ENCODE peak calls at places on chromosomes 11 and 22, in six cellular contexts. One of them, this sample, is unnamed.

GRCh38 chr22:31646186-31647019 is 15.6 kb downstream of the PISD start:
- DNase-seq in CD8-positive, alpha-beta T cell: no peak
- DNase-seq in stomach: no peak
- DNase-seq in thyroid gland: no peak
- DNase-seq in cardiac muscle cell: no peak
- DNase-seq in pancreas: no peak
- DNase-seq in this sample: no peak

GRCh38 chr11:113322158-113322557 is 7.8 kb downstream of the TTC12 start:
- DNase-seq in CD8-positive, alpha-beta T cell: no peak
- DNase-seq in stomach: no peak
- DNase-seq in thyroid gland: no peak
- DNase-seq in cardiac muscle cell: no peak
- DNase-seq in pancreas: no peak
- DNase-seq in this sample: no peak

GRCh38 chr11:25520459-25520858 is 811.5 kb upstream of the ANO3 start:
- DNase-seq in CD8-positive, alpha-beta T cell: no peak
- DNase-seq in stomach: no peak
- DNase-seq in thyroid gland: no peak
- DNase-seq in cardiac muscle cell: no peak
- DNase-seq in pancreas: no peak
- DNase-seq in this sample: peak

GRCh38 chr11:6312106-6312505 is 8.2 kb downstream of the CAVIN3 start:
- DNase-seq in CD8-positive, alpha-beta T cell: no peak
- DNase-seq in stomach: no peak
- DNase-seq in thyroid gland: no peak
- DNase-seq in cardiac muscle cell: no peak
- DNase-seq in pancreas: no peak
- DNase-seq in this sample: no peak

GRCh38 chr11:61266602-61267001 is 25.6 kb downstream of the PGA5 start:
- DNase-seq in CD8-positive, alpha-beta T cell: no peak
- DNase-seq in stomach: no peak
- DNase-seq in thyroid gland: no peak
- DNase-seq in cardiac muscle cell: no peak
- DNase-seq in pancreas: no peak
- DNase-seq in this sample: no peak

GRCh38 chr22:44479662-44480061 is 18.4 kb downstream of the RTL6 start:
- DNase-seq in CD8-positive, alpha-beta T cell: no peak
- DNase-seq in stomach: no peak
- DNase-seq in thyroid gland: no peak
- DNase-seq in cardiac muscle cell: peak
- DNase-seq in pancreas: no peak
- DNase-seq in this sample: no peak

GRCh38 chr11:58594826-58595225 is 16.0 kb downstream of the ZFP91 start:
- DNase-seq in CD8-positive, alpha-beta T cell: no peak
- DNase-seq in stomach: no peak
- DNase-seq in thyroid gland: no peak
- DNase-seq in cardiac muscle cell: no peak
- DNase-seq in pancreas: no peak
- DNase-seq in this sample: no peak

GRCh38 chr11:62449451-62449851 is 30.6 kb downstream of the SCGB1A1 start:
- DNase-seq in CD8-positive, alpha-beta T cell: no peak
- DNase-seq in stomach: peak
- DNase-seq in thyroid gland: peak
- DNase-seq in cardiac muscle cell: no peak
- DNase-seq in pancreas: peak
- DNase-seq in this sample: no peak

GRCh38 chr11:68667511-68668253 is 16.7 kb upstream of the GAL start:
- DNase-seq in CD8-positive, alpha-beta T cell: no peak
- DNase-seq in stomach: no peak
- DNase-seq in thyroid gland: no peak
- DNase-seq in cardiac muscle cell: no peak
- DNase-seq in pancreas: no peak
- DNase-seq in this sample: no peak

GRCh38 chr22:20968281-20968977 is 1.4 kb downstream of the AIFM3 start:
- DNase-seq in CD8-positive, alpha-beta T cell: no peak
- DNase-seq in stomach: no peak
- DNase-seq in thyroid gland: no peak
- DNase-seq in cardiac muscle cell: no peak
- DNase-seq in pancreas: no peak
- DNase-seq in this sample: no peak

GRCh38 chr11:19868281-19868821 is 155.7 kb downstream of the NAV2 start:
- DNase-seq in CD8-positive, alpha-beta T cell: no peak
- DNase-seq in stomach: no peak
- DNase-seq in thyroid gland: peak
- DNase-seq in cardiac muscle cell: no peak
- DNase-seq in pancreas: no peak
- DNase-seq in this sample: no peak

GRCh38 chr11:71459076-71459766 is 6.2 kb downstream of the NADSYN1 start:
- DNase-seq in CD8-positive, alpha-beta T cell: no peak
- DNase-seq in stomach: no peak
- DNase-seq in thyroid gland: no peak
- DNase-seq in cardiac muscle cell: no peak
- DNase-seq in pancreas: no peak
- DNase-seq in this sample: no peak

GRCh38 chr22:29105468-29105867 is 32.6 kb downstream of the KREMEN1 start:
- DNase-seq in CD8-positive, alpha-beta T cell: no peak
- DNase-seq in stomach: no peak
- DNase-seq in thyroid gland: no peak
- DNase-seq in cardiac muscle cell: no peak
- DNase-seq in pancreas: no peak
- DNase-seq in this sample: no peak

GRCh38 chr11:22193348-22194051 is 615 bp downstream of the ANO5 start:
- DNase-seq in CD8-positive, alpha-beta T cell: no peak
- DNase-seq in stomach: peak
- DNase-seq in thyroid gland: peak
- DNase-seq in cardiac muscle cell: peak
- DNase-seq in pancreas: peak
- DNase-seq in this sample: no peak

GRCh38 chr11:788953-789940 is 643 bp downstream of the CEND1 start:
- DNase-seq in CD8-positive, alpha-beta T cell: no peak
- DNase-seq in stomach: no peak
- DNase-seq in thyroid gland: no peak
- DNase-seq in cardiac muscle cell: no peak
- DNase-seq in pancreas: peak
- DNase-seq in this sample: no peak

GRCh38 chr22:49800408-49801238 is 27.1 kb downstream of the BRD1 start:
- DNase-seq in CD8-positive, alpha-beta T cell: no peak
- DNase-seq in stomach: no peak
- DNase-seq in thyroid gland: no peak
- DNase-seq in cardiac muscle cell: no peak
- DNase-seq in pancreas: peak
- DNase-seq in this sample: no peak

GRCh38 chr11:74417860-74418508 is 19.8 kb upstream of the PGM2L1 start:
- DNase-seq in CD8-positive, alpha-beta T cell: no peak
- DNase-seq in stomach: no peak
- DNase-seq in thyroid gland: peak
- DNase-seq in cardiac muscle cell: peak
- DNase-seq in pancreas: no peak
- DNase-seq in this sample: no peak

GRCh38 chr22:33537059-33537458 is 383.2 kb downstream of the LARGE1 start:
- DNase-seq in CD8-positive, alpha-beta T cell: no peak
- DNase-seq in stomach: no peak
- DNase-seq in thyroid gland: no peak
- DNase-seq in cardiac muscle cell: no peak
- DNase-seq in pancreas: no peak
- DNase-seq in this sample: no peak

GRCh38 chr11:117953029-117953671 is 23.9 kb upstream of the TMPRSS13 start:
- DNase-seq in CD8-positive, alpha-beta T cell: no peak
- DNase-seq in stomach: no peak
- DNase-seq in thyroid gland: no peak
- DNase-seq in cardiac muscle cell: no peak
- DNase-seq in pancreas: no peak
- DNase-seq in this sample: no peak

GRCh38 chr11:45788887-45789286 is 16.1 kb upstream of the SLC35C1 start:
- DNase-seq in CD8-positive, alpha-beta T cell: no peak
- DNase-seq in stomach: no peak
- DNase-seq in thyroid gland: no peak
- DNase-seq in cardiac muscle cell: no peak
- DNase-seq in pancreas: no peak
- DNase-seq in this sample: no peak

GRCh38 chr11:48111941-48112340 is 104.7 kb upstream of the OR4B1 start:
- DNase-seq in CD8-positive, alpha-beta T cell: peak
- DNase-seq in stomach: no peak
- DNase-seq in thyroid gland: no peak
- DNase-seq in cardiac muscle cell: peak
- DNase-seq in pancreas: no peak
- DNase-seq in this sample: no peak

GRCh38 chr11:45736424-45736823 is 68.5 kb upstream of the SLC35C1 start:
- DNase-seq in CD8-positive, alpha-beta T cell: no peak
- DNase-seq in stomach: no peak
- DNase-seq in thyroid gland: no peak
- DNase-seq in cardiac muscle cell: no peak
- DNase-seq in pancreas: peak
- DNase-seq in this sample: peak

GRCh38 chr11:126431401-126432064 is 76.0 kb downstream of the ST3GAL4 start:
- DNase-seq in CD8-positive, alpha-beta T cell: no peak
- DNase-seq in stomach: peak
- DNase-seq in thyroid gland: peak
- DNase-seq in cardiac muscle cell: no peak
- DNase-seq in pancreas: no peak
- DNase-seq in this sample: no peak

GRCh38 chr22:38346506-38346905 is 29.3 kb upstream of the CSNK1E start:
- DNase-seq in CD8-positive, alpha-beta T cell: peak
- DNase-seq in stomach: peak
- DNase-seq in thyroid gland: no peak
- DNase-seq in cardiac muscle cell: no peak
- DNase-seq in pancreas: no peak
- DNase-seq in this sample: no peak

GRCh38 chr11:127890026-127890611 is 697.2 kb downstream of the ETS1 start:
- DNase-seq in CD8-positive, alpha-beta T cell: no peak
- DNase-seq in stomach: no peak
- DNase-seq in thyroid gland: no peak
- DNase-seq in cardiac muscle cell: no peak
- DNase-seq in pancreas: no peak
- DNase-seq in this sample: no peak

GRCh38 chr11:32698579-32698978 is 95.9 kb downstream of the CCDC73 start:
- DNase-seq in CD8-positive, alpha-beta T cell: no peak
- DNase-seq in stomach: no peak
- DNase-seq in thyroid gland: no peak
- DNase-seq in cardiac muscle cell: no peak
- DNase-seq in pancreas: no peak
- DNase-seq in this sample: no peak

GRCh38 chr22:31091106-31091975 is 10.2 kb downstream of the SMTN start:
- DNase-seq in CD8-positive, alpha-beta T cell: no peak
- DNase-seq in stomach: no peak
- DNase-seq in thyroid gland: no peak
- DNase-seq in cardiac muscle cell: no peak
- DNase-seq in pancreas: peak
- DNase-seq in this sample: no peak

GRCh38 chr22:44364750-44365118 is 52.0 kb upstream of the SHISAL1 start:
- DNase-seq in CD8-positive, alpha-beta T cell: no peak
- DNase-seq in stomach: no peak
- DNase-seq in thyroid gland: no peak
- DNase-seq in cardiac muscle cell: no peak
- DNase-seq in pancreas: no peak
- DNase-seq in this sample: no peak

GRCh38 chr22:26800858-26801257 is 143.5 kb downstream of the MIAT start:
- DNase-seq in CD8-positive, alpha-beta T cell: no peak
- DNase-seq in stomach: no peak
- DNase-seq in thyroid gland: no peak
- DNase-seq in cardiac muscle cell: peak
- DNase-seq in pancreas: no peak
- DNase-seq in this sample: no peak

GRCh38 chr22:26801449-26801848 is 144.1 kb downstream of the MIAT start:
- DNase-seq in CD8-positive, alpha-beta T cell: no peak
- DNase-seq in stomach: no peak
- DNase-seq in thyroid gland: no peak
- DNase-seq in cardiac muscle cell: no peak
- DNase-seq in pancreas: no peak
- DNase-seq in this sample: no peak

GRCh38 chr22:26796785-26797184 is 139.4 kb downstream of the MIAT start:
- DNase-seq in CD8-positive, alpha-beta T cell: no peak
- DNase-seq in stomach: no peak
- DNase-seq in thyroid gland: no peak
- DNase-seq in cardiac muscle cell: no peak
- DNase-seq in pancreas: no peak
- DNase-seq in this sample: no peak

GRCh38 chr22:26798433-26799065 is 141.2 kb downstream of the MIAT start:
- DNase-seq in CD8-positive, alpha-beta T cell: no peak
- DNase-seq in stomach: no peak
- DNase-seq in thyroid gland: no peak
- DNase-seq in cardiac muscle cell: no peak
- DNase-seq in pancreas: no peak
- DNase-seq in this sample: no peak

GRCh38 chr22:26797910-26798309 is 140.5 kb downstream of the MIAT start:
- DNase-seq in CD8-positive, alpha-beta T cell: no peak
- DNase-seq in stomach: no peak
- DNase-seq in thyroid gland: no peak
- DNase-seq in cardiac muscle cell: no peak
- DNase-seq in pancreas: no peak
- DNase-seq in this sample: no peak
- TF ChIP-seq CTCF in CD8-positive, alpha-beta T cell: no peak
- TF ChIP-seq CTCF in stomach: no peak
- TF ChIP-seq CTCF in thyroid gland: no peak
- TF ChIP-seq CTCF in cardiac muscle cell: no peak
- TF ChIP-seq CTCF in pancreas: no peak
- TF ChIP-seq CTCF in this sample: no peak

DNA sequence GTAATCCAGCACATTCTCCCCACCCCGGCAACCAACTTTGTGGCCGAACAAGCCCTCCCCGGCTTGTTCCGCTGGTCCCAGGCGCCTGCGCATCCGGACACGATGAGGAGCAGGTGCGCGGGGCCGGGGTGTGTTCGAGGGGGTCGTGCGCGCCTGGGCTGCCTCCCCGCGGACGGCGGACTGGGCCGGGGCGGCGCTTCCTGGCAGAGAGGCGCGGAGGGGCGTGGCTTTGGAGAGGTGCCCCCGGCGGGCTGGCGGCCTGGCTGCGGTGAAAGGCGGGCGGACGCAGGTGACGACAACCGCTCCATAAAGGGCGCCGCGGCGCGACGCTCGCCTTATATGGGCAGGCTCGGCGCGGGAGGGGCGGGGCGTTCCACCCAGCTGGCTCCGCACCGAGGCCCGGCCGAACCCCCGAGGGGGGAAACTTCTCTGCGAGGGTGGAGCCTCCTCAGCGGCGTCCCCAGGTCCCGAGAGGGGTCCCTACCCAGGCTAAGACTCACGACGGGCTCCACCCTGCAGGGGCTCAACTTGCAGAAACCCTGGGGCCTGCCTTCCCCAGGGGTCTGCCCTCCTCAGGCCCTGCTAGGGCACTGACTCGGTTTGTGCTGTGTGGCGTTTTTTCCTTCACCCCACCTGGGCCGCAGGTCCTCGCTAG is 26.4 kb downstream of the TXN2 start:
- DNase-seq in CD8-positive, alpha-beta T cell: peak
- DNase-seq in stomach: peak
- DNase-seq in thyroid gland: peak
- DNase-seq in cardiac muscle cell: peak
- DNase-seq in pancreas: peak
- DNase-seq in this sample: no peak
- TF ChIP-seq CTCF in CD8-positive, alpha-beta T cell: no peak
- TF ChIP-seq CTCF in stomach: no peak
- TF ChIP-seq CTCF in thyroid gland: no peak
- TF ChIP-seq CTCF in cardiac muscle cell: peak
- TF ChIP-seq CTCF in pancreas: no peak
- TF ChIP-seq CTCF in this sample: no peak

GRCh38 chr11:35487532-35488078 is 37.8 kb downstream of the PAMR1 start:
- DNase-seq in CD8-positive, alpha-beta T cell: no peak
- DNase-seq in stomach: no peak
- DNase-seq in thyroid gland: peak
- DNase-seq in cardiac muscle cell: peak
- DNase-seq in pancreas: peak
- DNase-seq in this sample: no peak
- TF ChIP-seq CTCF in CD8-positive, alpha-beta T cell: no peak
- TF ChIP-seq CTCF in stomach: no peak
- TF ChIP-seq CTCF in thyroid gland: no peak
- TF ChIP-seq CTCF in cardiac muscle cell: peak
- TF ChIP-seq CTCF in pancreas: no peak
- TF ChIP-seq CTCF in this sample: peak

GRCh38 chr11:121450424-121450823 is 1.7 kb upstream of the SORL1 start:
- DNase-seq in CD8-positive, alpha-beta T cell: peak
- DNase-seq in stomach: no peak
- DNase-seq in thyroid gland: no peak
- DNase-seq in cardiac muscle cell: no peak
- DNase-seq in pancreas: no peak
- DNase-seq in this sample: no peak
- TF ChIP-seq CTCF in CD8-positive, alpha-beta T cell: no peak
- TF ChIP-seq CTCF in stomach: no peak
- TF ChIP-seq CTCF in thyroid gland: no peak
- TF ChIP-seq CTCF in cardiac muscle cell: no peak
- TF ChIP-seq CTCF in pancreas: no peak
- TF ChIP-seq CTCF in this sample: no peak

This sample was measured in LNCaP clone FGC.